ENCODE peak calls at places on chromosomes 6 and 20, in seven cellular contexts. M, G, Z, B, F, Q and L are unnamed samples.
A peak's percentile ranks its signal among the peaks of the same experiment; 100 is the strongest.

GRCh38 chr6:12313992-12314589 is 23.9 kb downstream of the EDN1 start:
- DNase-seq in M (peak; percentile 47), G (no peak), Z (no peak), B (no peak), F (peak; percentile 99), Q (no peak), L (peak; percentile 70)

GRCh38 chr20:433300-433975 is 25.3 kb downstream of the RBCK1 start:
- DNase-seq in M (no peak), G (no peak), Z (no peak), B (no peak), F (peak; percentile 65), Q (peak; percentile 43), L (peak; percentile 39)

GRCh38 chr20:50096237-50096636 is 16.7 kb downstream of the UBE2V1 start:
- DNase-seq in M (no peak), G (no peak), Z (no peak), B (no peak), F (no peak), Q (no peak), L (no peak)

GRCh38 chr6:43746613-43747101 is 23.4 kb upstream of the VEGFA start:
- DNase-seq in M (peak; percentile 35), G (peak; percentile 9), Z (no peak), B (no peak), F (no peak), Q (no peak), L (no peak)

GRCh38 chr20:2052741-2053140 is 48.9 kb upstream of the STK35 start:
- DNase-seq in M (no peak), G (no peak), Z (no peak), B (no peak), F (no peak), Q (no peak), L (no peak)

GRCh38 chr20:51487076-51487475 is 55.4 kb downstream of the NFATC2 start:
- DNase-seq in M (no peak), G (no peak), Z (no peak), B (no peak), F (no peak), Q (no peak), L (no peak)

GRCh38 chr6:170203212-170203611 is 87.7 kb downstream of the DLL1 start:
- DNase-seq in M (no peak), G (no peak), Z (no peak), B (no peak), F (peak; percentile 33), Q (peak; percentile 9), L (no peak)

GRCh38 chr6:155327326-155328073 is 13.2 kb upstream of the TFB1M start:
- DNase-seq in M (peak; percentile 85), G (peak; percentile 53), Z (peak; percentile 78), B (peak; percentile 58), F (peak; percentile 68), Q (peak; percentile 75), L (peak; percentile 85)

GRCh38 chr20:61588356-61589054 is 336.4 kb downstream of the CDH4 start:
- DNase-seq in M (peak; percentile 2), G (no peak), Z (no peak), B (peak; percentile 20), F (no peak), Q (no peak), L (peak; percentile 76)

GRCh38 chr6:69907981-69908498 is 41.7 kb downstream of the COL19A1 start:
- DNase-seq in M (peak; percentile 13), G (no peak), Z (no peak), B (no peak), F (peak; percentile 36), Q (no peak), L (peak; percentile 59)

GRCh38 chr6:113457156-113457555 is 400.0 kb upstream of the MARCKS start:
- DNase-seq in M (peak; percentile 94), G (no peak), Z (no peak), B (peak; percentile 65), F (no peak), Q (peak; percentile 30), L (peak; percentile 39)

GRCh38 chr6:105364243-105364642 is 38.6 kb downstream of the PREP start:
- DNase-seq in M (peak; percentile 8), G (no peak), Z (no peak), B (no peak), F (peak; percentile 95), Q (no peak), L (no peak)

GRCh38 chr6:5412017-5412416 is 150.7 kb downstream of the FARS2 start:
- DNase-seq in M (no peak), G (no peak), Z (no peak), B (no peak), F (no peak), Q (no peak), L (no peak)

GRCh38 chr20:22807646-22808045 is 223.3 kb upstream of the FOXA2 start:
- DNase-seq in M (peak; percentile 33), G (peak; percentile 74), Z (no peak), B (no peak), F (peak; percentile 36), Q (no peak), L (no peak)

GRCh38 chr20:19992996-19993908 is 23.9 kb upstream of the NAA20 start:
- DNase-seq in M (peak; percentile 88), G (peak; percentile 90), Z (no peak), B (peak; percentile 73), F (peak; percentile 91), Q (peak; percentile 69), L (peak; percentile 91)

GRCh38 chr6:34366639-34366921 is 25.9 kb downstream of the NUDT3 start:
- DNase-seq in M (no peak), G (no peak), Z (no peak), B (no peak), F (no peak), Q (no peak), L (no peak)

GRCh38 chr6:134453792-134454510 is 136.0 kb upstream of the SGK1 start:
- DNase-seq in M (no peak), G (peak; percentile 67), Z (no peak), B (no peak), F (peak; percentile 72), Q (no peak), L (no peak)

GRCh38 chr6:161033667-161034066 is 42.1 kb downstream of the MAP3K4 start:
- DNase-seq in M (no peak), G (no peak), Z (no peak), B (no peak), F (peak; percentile 86), Q (no peak), L (no peak)

GRCh38 chr6:161035182-161035980 is 43.8 kb downstream of the MAP3K4 start:
- DNase-seq in M (no peak), G (no peak), Z (no peak), B (no peak), F (no peak), Q (no peak), L (no peak)

GRCh38 chr6:161035981-161036263 is 44.4 kb downstream of the MAP3K4 start:
- DNase-seq in M (no peak), G (no peak), Z (no peak), B (no peak), F (no peak), Q (no peak), L (no peak)

GRCh38 chr6:161029195-161029809 is 37.7 kb downstream of the MAP3K4 start:
- DNase-seq in M (peak; percentile 62), G (no peak), Z (no peak), B (peak; percentile 87), F (peak; percentile 35), Q (no peak), L (peak; percentile 85)

GRCh38 chr6:161031721-161032495 is 40.3 kb downstream of the MAP3K4 start:
- DNase-seq in M (peak; percentile 61), G (no peak), Z (no peak), B (peak; percentile 53), F (peak; percentile 56), Q (no peak), L (peak; percentile 56)
- H3K4me3 ChIP-seq in M (no peak overlapping the region), G (no peak overlapping the region), Z (no peak overlapping the region), B (no peak overlapping the region), F (no peak overlapping the region), Q (no peak overlapping the region), L (no peak overlapping the region)

GRCh38 chr6:51273228-51273961 is 454.7 kb downstream of the TFAP2B start:
- DNase-seq in M (no peak), G (no peak), Z (no peak), B (no peak), F (no peak), Q (no peak), L (no peak)
- TF ChIP-seq CTCF in M (no peak), G (no peak), Z (no peak), B (no peak), F (no peak), Q (no peak), L (no peak)

GRCh38 chr20:62775206-62775605 is 21.1 kb upstream of the MRGBP start:
- DNase-seq in M (no peak), G (no peak), Z (no peak), B (no peak), F (no peak), Q (no peak), L (no peak)

GRCh38 chr20:62776035-62776691 is 20.1 kb upstream of the MRGBP start:
- DNase-seq in M (no peak), G (no peak), Z (no peak), B (no peak), F (no peak), Q (no peak), L (no peak)

GRCh38 chr20:62777528-62777830 is 18.8 kb upstream of the MRGBP start:
- DNase-seq in M (no peak), G (no peak), Z (no peak), B (no peak), F (no peak), Q (no peak), L (no peak)

GRCh38 chr20:62778058-62778457 is 18.2 kb upstream of the MRGBP start:
- DNase-seq in M (no peak), G (no peak), Z (no peak), B (no peak), F (no peak), Q (no peak), L (no peak)

DNA sequence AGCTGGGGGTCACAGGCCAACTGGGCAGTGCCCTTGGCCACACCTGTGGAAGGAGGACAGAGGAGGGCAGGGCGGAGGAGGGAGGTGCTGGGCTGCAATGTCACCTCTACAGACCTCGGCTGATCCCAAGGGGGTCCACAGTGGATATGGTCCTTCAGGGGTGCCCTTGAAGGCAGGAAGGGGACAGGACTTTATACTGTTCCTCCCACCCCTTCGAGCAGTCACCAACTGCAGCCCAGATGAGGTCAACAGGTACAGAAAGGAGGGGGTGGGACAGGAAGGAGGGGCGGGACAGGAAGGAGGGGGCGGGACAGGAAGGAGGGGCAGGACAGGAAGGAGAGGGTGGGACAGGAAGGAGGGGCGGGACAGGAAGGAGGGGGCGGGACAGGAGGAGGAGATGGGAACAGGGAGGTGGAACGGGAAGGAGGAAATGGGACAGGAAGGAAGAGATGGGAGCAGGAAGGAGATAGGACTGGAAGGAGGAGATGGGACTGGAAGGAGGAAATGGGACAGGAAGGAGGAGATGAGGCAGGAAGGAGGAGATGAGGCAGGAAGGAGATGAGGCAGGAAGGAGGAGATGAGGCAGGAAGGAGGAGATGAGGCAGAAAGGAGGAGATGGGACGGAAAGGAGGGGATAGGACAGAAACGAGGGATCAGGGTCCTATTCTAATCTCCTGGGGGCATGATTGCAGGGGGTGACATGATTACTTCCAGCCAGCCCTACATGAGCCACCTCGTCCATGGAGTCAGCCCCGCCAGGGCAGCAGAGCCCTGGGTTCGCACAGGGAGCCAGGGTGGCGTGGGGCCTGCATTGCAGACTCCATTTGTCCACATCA is 19.4 kb upstream of the MRGBP start:
- DNase-seq in M (no peak), G (peak; percentile 91), Z (no peak), B (no peak), F (peak; percentile 46), Q (no peak), L (peak; percentile 13)
- H3K4me3 ChIP-seq in M (no peak overlapping the region), G (no peak overlapping the region), Z (no peak overlapping the region), B (no peak overlapping the region), F (no peak overlapping the region), Q (no peak overlapping the region), L (no peak overlapping the region)

DNA sequence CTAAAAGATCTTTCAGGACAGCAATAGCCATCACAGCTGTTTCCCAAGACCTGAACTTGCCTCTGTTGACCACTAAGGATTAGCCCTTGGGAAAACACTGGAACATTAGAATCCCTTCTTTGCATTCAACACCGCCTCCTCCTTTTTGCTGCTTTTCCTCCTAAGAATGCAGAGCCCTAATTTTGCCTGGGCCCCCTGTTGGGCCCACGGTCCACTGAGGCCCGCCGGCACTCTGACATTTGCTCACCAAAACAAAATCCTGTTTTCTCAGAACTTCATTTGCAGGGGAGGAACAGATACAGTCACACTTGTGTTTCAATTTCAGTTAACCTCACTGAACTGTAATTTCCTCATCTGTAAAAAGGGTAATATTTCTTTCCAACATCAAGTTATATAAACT is 116.0 kb upstream of the JARID2 start:
- DNase-seq in M (no peak), G (no peak), Z (no peak), B (no peak), F (no peak), Q (no peak), L (no peak)
- TF ChIP-seq CTCF in M (no peak), G (no peak), Z (no peak), B (no peak), F (no peak), Q (no peak), L (no peak)